ENCODE peak calls at places on chromosomes 16 and 17, in eight cellular contexts. U, D, K, V, N, Q, A and E are unnamed samples.

GRCh38 chr17:42566215-42566872 is 556 bp upstream of the MLX start:
- DNase-seq in U (no peak), D (no peak), K (no peak), V (no peak), N (no peak), Q (no peak), A (no peak), E (no peak)

GRCh38 chr17:11885051-11885450 is 112.2 kb downstream of the ZNF18 start:
- DNase-seq in U (no peak), D (no peak), K (no peak), V (no peak), N (peak), Q (no peak), A (no peak), E (no peak)

GRCh38 chr17:7213895-7214299 is 5.7 kb downstream of the DLG4 start:
- DNase-seq in U (peak), D (peak), K (peak), V (peak), N (peak), Q (no peak), A (peak), E (peak)

GRCh38 chr16:15856901-15857778 is at the start of gene MYH11:
- DNase-seq in U (no peak), D (no peak), K (no peak), V (peak), N (peak), Q (no peak), A (no peak), E (no peak)

GRCh38 chr17:70597774-70598173 is 428.4 kb downstream of the KCNJ2 start:
- DNase-seq in U (no peak), D (no peak), K (no peak), V (no peak), N (no peak), Q (no peak), A (no peak), E (no peak)

GRCh38 chr17:20228410-20228809 is 219.3 kb downstream of the SPECC1 start:
- DNase-seq in U (no peak), D (no peak), K (no peak), V (no peak), N (no peak), Q (no peak), A (no peak), E (no peak)

GRCh38 chr17:39716879-39717536 is 13.3 kb downstream of the MIEN1 start:
- DNase-seq in U (no peak), D (no peak), K (no peak), V (no peak), N (no peak), Q (no peak), A (no peak), E (no peak)

GRCh38 chr17:31443386-31443785 is 51.9 kb downstream of the RAB11FIP4 start:
- DNase-seq in U (no peak), D (no peak), K (no peak), V (no peak), N (no peak), Q (no peak), A (no peak), E (no peak)

GRCh38 chr16:53534206-53534605 is 31.2 kb upstream of the AKTIP start:
- DNase-seq in U (no peak), D (no peak), K (no peak), V (no peak), N (no peak), Q (no peak), A (no peak), E (no peak)

GRCh38 chr17:49292901-49293300 is 62.3 kb upstream of the PHOSPHO1 start:
- DNase-seq in U (no peak), D (no peak), K (no peak), V (no peak), N (no peak), Q (no peak), A (no peak), E (no peak)

GRCh38 chr16:85055503-85056210 is 28.1 kb downstream of the KIAA0513 start:
- DNase-seq in U (no peak), D (no peak), K (peak), V (peak), N (no peak), Q (peak), A (peak), E (peak)

GRCh38 chr16:81645303-81645702 is 133.8 kb upstream of the PLCG2 start:
- DNase-seq in U (peak), D (no peak), K (peak), V (peak), N (no peak), Q (no peak), A (no peak), E (no peak)

GRCh38 chr16:51839697-51840462 is 688.8 kb upstream of the SALL1 start:
- DNase-seq in U (peak), D (no peak), K (peak), V (no peak), N (no peak), Q (no peak), A (peak), E (no peak)

GRCh38 chr17:40553694-40554534 is 11.4 kb downstream of the CCR7 start:
- DNase-seq in U (no peak), D (no peak), K (peak), V (no peak), N (no peak), Q (no peak), A (peak), E (peak)

GRCh38 chr16:252366-253337 is 18.0 kb downstream of the FAM234A start:
- DNase-seq in U (no peak), D (no peak), K (no peak), V (no peak), N (no peak), Q (peak), A (no peak), E (peak)

GRCh38 chr17:77466596-77467223 is 325.9 kb downstream of the SEC14L1 start:
- DNase-seq in U (no peak), D (no peak), K (no peak), V (no peak), N (no peak), Q (no peak), A (no peak), E (no peak)

GRCh38 chr16:58678716-58679115 is 5.9 kb downstream of the SLC38A7 start:
- DNase-seq in U (peak), D (no peak), K (no peak), V (no peak), N (no peak), Q (no peak), A (no peak), E (no peak)

GRCh38 chr16:426115-426905 is 861 bp downstream of the RAB11FIP3 start:
- DNase-seq in U (no peak), D (no peak), K (no peak), V (peak), N (peak), Q (no peak), A (no peak), E (no peak)

GRCh38 chr17:51427259-51428255 is 167.2 kb downstream of the UTP18 start:
- DNase-seq in U (no peak), D (no peak), K (no peak), V (peak), N (no peak), Q (peak), A (no peak), E (no peak)

GRCh38 chr16:84614075-84614474 is 3.8 kb downstream of the COTL1 start:
- DNase-seq in U (no peak), D (no peak), K (peak), V (no peak), N (no peak), Q (no peak), A (no peak), E (no peak)

GRCh38 chr16:30574678-30575077 is 3.2 kb upstream of the ZNF688 start:
- DNase-seq in U (no peak), D (no peak), K (no peak), V (no peak), N (no peak), Q (no peak), A (no peak), E (no peak)

GRCh38 chr17:42337442-42337841 is 49.1 kb downstream of the STAT5A start:
- DNase-seq in U (no peak), D (no peak), K (peak), V (no peak), N (no peak), Q (peak), A (no peak), E (no peak)

GRCh38 chr17:59332890-59333377 is 1.5 kb downstream of the YPEL2 start:
- DNase-seq in U (no peak), D (no peak), K (peak), V (no peak), N (no peak), Q (no peak), A (no peak), E (no peak)
- TF ChIP-seq RAD21 in U (no peak), D (no peak), K (no peak), V (no peak), N (no peak), Q (no peak), A (no peak), E (no peak)

GRCh38 chr17:18172528-18173278 is 10.9 kb upstream of the ALKBH5 start:
- DNase-seq in U (no peak), D (no peak), K (peak), V (peak), N (no peak), Q (no peak), A (no peak), E (no peak)
- TF ChIP-seq RAD21 in U (no peak), D (no peak), K (no peak), V (no peak), N (no peak), Q (no peak), A (no peak), E (no peak)

GRCh38 chr16:2472885-2473284 is 1.8 kb downstream of the NTN3 start:
- DNase-seq in U (no peak), D (no peak), K (no peak), V (no peak), N (no peak), Q (no peak), A (no peak), E (no peak)

GRCh38 chr16:2474877-2475412 is at the start of gene TBC1D24:
- DNase-seq in U (peak), D (peak), K (peak), V (peak), N (peak), Q (no peak), A (peak), E (peak)

GRCh38 chr16:2473425-2473926 is 1.5 kb upstream of the TBC1D24 start:
- DNase-seq in U (no peak), D (no peak), K (no peak), V (peak), N (peak), Q (no peak), A (no peak), E (peak)

GRCh38 chr16:2475413-2476344 is 752 bp downstream of the TBC1D24 start:
- DNase-seq in U (no peak), D (no peak), K (no peak), V (peak), N (peak), Q (no peak), A (no peak), E (peak)

DNA sequence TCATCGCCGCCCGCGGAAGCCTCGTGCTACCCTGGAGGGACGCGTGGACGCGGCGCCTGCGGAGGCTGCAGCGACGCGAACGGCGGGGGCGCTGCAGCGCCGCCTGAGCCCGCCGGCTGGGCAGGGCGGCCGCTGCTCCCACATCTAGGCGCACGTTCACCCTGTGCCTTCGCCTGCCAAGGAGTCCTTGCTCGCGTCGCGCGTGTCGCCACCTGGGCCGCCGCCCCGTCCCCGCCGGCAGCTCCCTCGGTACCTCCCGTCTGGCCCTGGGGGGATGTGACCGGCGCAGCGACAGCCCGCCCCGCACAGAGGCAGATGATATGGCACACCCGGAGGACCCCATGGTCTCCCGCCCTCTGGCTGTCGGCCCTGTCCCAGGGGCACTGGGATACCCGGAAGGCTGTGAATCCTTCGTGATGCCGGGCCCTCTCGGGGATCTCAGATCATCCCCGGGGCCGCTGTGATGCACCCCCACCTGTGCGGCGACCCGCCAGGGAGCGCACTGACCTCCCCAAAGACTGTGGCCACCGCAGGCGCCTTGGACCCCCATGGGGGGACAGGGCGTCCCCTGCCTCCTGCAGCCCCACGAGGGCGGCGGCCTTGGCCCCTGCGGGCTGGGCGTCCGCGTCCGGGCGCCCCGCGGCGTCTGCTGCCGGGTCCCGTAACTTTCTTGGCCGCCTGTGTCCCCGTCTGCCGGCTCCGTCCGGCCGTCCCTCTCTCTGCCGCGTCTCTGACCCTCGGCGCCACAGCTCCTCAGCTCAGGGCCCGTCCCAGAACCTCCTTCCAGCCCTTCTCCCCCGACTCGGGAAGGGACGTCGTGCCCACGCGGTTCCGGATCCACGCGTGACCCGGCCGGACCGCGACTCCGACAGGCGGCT is 689 bp upstream of the TBC1D24 start:
- DNase-seq in U (peak), D (no peak), K (peak), V (peak), N (peak), Q (no peak), A (no peak), E (peak)
- TF ChIP-seq RAD21 in U (peak), D (no peak), K (peak), V (peak), N (peak), Q (no peak), A (peak), E (peak)

GRCh38 chr17:81206166-81206565 is 16.6 kb downstream of the CEP131 start:
- DNase-seq in U (no peak), D (no peak), K (no peak), V (no peak), N (no peak), Q (no peak), A (no peak), E (no peak)
- TF ChIP-seq RAD21 in U (no peak), D (no peak), K (no peak), V (no peak), N (no peak), Q (no peak), A (no peak), E (no peak)

GRCh38 chr17:56756536-56756935 is 77.2 kb downstream of the C17orf67 start:
- DNase-seq in U (peak), D (no peak), K (peak), V (no peak), N (no peak), Q (no peak), A (peak), E (no peak)
- TF ChIP-seq RAD21 in U (no peak), D (no peak), K (no peak), V (no peak), N (no peak), Q (no peak), A (no peak), E (no peak)

GRCh38 chr16:11255737-11256656 is at the start of gene SOCS1:
- DNase-seq in U (peak), D (peak), K (peak), V (peak), N (peak), Q (no peak), A (peak), E (peak)

GRCh38 chr16:11257131-11257938 is 1.3 kb upstream of the SOCS1 start:
- DNase-seq in U (peak), D (peak), K (peak), V (peak), N (peak), Q (no peak), A (peak), E (peak)

GRCh38 chr16:11254913-11255736 is 879 bp downstream of the SOCS1 start:
- DNase-seq in U (peak), D (no peak), K (peak), V (peak), N (no peak), Q (no peak), A (no peak), E (peak)

GRCh38 chr16:11258553-11259287 is 2.7 kb upstream of the SOCS1 start:
- DNase-seq in U (no peak), D (no peak), K (no peak), V (peak), N (no peak), Q (peak), A (peak), E (no peak)

GRCh38 chr16:11256657-11257130 is 690 bp upstream of the SOCS1 start:
- DNase-seq in U (peak), D (no peak), K (peak), V (peak), N (no peak), Q (no peak), A (no peak), E (no peak)
- TF ChIP-seq RAD21 in U (no peak), D (no peak), K (no peak), V (no peak), N (no peak), Q (no peak), A (no peak), E (no peak)

GRCh38 chr17:62741290-62741689 is 66.8 kb downstream of the MARCHF10 start:
- DNase-seq in U (no peak), D (no peak), K (no peak), V (no peak), N (no peak), Q (no peak), A (no peak), E (no peak)

GRCh38 chr17:62735027-62735651 is 73.0 kb downstream of the MARCHF10 start:
- DNase-seq in U (no peak), D (no peak), K (no peak), V (no peak), N (no peak), Q (no peak), A (no peak), E (no peak)

GRCh38 chr17:62740066-62740465 is 68.0 kb downstream of the MARCHF10 start:
- DNase-seq in U (no peak), D (no peak), K (peak), V (no peak), N (no peak), Q (no peak), A (no peak), E (no peak)

GRCh38 chr17:62739666-62740065 is 68.4 kb downstream of the MARCHF10 start:
- DNase-seq in U (no peak), D (no peak), K (no peak), V (no peak), N (no peak), Q (no peak), A (no peak), E (no peak)

GRCh38 chr17:62737513-62737912 is 70.6 kb downstream of the MARCHF10 start:
- DNase-seq in U (no peak), D (no peak), K (no peak), V (no peak), N (no peak), Q (no peak), A (no peak), E (no peak)
- TF ChIP-seq RAD21 in U (no peak), D (no peak), K (no peak), V (no peak), N (no peak), Q (no peak), A (no peak), E (no peak)

GRCh38 chr17:16465861-16466338 is 26.1 kb downstream of the LRRC75A start:
- DNase-seq in U (no peak), D (no peak), K (no peak), V (no peak), N (no peak), Q (no peak), A (no peak), E (no peak)

GRCh38 chr17:16468428-16468992 is 23.5 kb downstream of the LRRC75A start:
- DNase-seq in U (no peak), D (no peak), K (no peak), V (no peak), N (no peak), Q (no peak), A (peak), E (no peak)

GRCh38 chr17:16467044-16467443 is 24.9 kb downstream of the LRRC75A start:
- DNase-seq in U (no peak), D (no peak), K (no peak), V (no peak), N (no peak), Q (no peak), A (no peak), E (no peak)

GRCh38 chr17:16466407-16466806 is 25.6 kb downstream of the LRRC75A start:
- DNase-seq in U (no peak), D (no peak), K (no peak), V (no peak), N (no peak), Q (no peak), A (no peak), E (no peak)

DNA sequence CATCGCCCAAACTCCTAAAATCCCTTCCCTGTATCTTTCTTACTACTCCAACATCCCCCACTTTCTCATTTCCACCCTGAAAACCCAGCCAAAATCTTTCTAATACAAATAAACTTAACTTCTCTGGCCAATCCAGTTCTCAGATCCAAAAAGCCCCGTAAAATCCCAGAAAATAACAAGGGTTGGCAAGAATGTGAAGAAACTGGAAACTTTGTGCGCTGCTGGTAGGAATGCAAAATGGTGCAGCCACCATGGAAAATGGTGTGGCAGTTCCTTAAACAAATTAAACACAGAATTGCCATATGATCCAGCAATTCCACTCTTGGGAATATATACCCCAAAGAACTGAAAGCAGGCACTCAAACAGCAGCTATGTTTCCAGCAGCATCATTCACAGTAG is 24.1 kb downstream of the LRRC75A start:
- DNase-seq in U (no peak), D (no peak), K (no peak), V (no peak), N (no peak), Q (no peak), A (no peak), E (no peak)
- TF ChIP-seq RAD21 in U (no peak), D (no peak), K (no peak), V (no peak), N (no peak), Q (no peak), A (no peak), E (no peak)